ENCODE peak calls at places on chromosomes 3 and 15, in ten cellular contexts. T is A549, X is sigmoid colon, C is transverse colon, U is HepG2, I is GM12878, P is stomach, J is ovary, W is tibial nerve, M is esophagus muscularis mucosa. O is an unnamed sample. For H3K4me1, the result is how much of the 10 kb centered on the place peaks cover.

GRCh38 chr15:98000249-98001203 is 40.0 kb downstream of the ARRDC4 start:
- DNase-seq in T (no peak), X (no peak), C (peak), U (no peak), I (no peak), P (no peak), J (no peak), W (no peak), M (no peak), O (no peak)

GRCh38 chr15:89912145-89912673 is 543 bp downstream of the ARPIN start:
- DNase-seq in T (peak), X (peak), C (peak), U (no peak), I (no peak), P (peak), J (peak), W (no peak), M (no peak), O (peak)

GRCh38 chr3:49568965-49569364 is 14.7 kb downstream of the BSN start:
- DNase-seq in T (no peak), X (no peak), C (no peak), U (no peak), I (no peak), P (no peak), J (no peak), W (no peak), M (no peak), O (no peak)

GRCh38 chr15:38507570-38507969 is 53.6 kb downstream of the FAM98B start:
- DNase-seq in T (no peak), X (no peak), C (no peak), U (no peak), I (no peak), P (no peak), J (no peak), W (no peak), M (no peak), O (no peak)

GRCh38 chr3:38133209-38133556 is 3.7 kb downstream of the ACAA1 start:
- DNase-seq in T (no peak), X (no peak), C (peak), U (no peak), I (no peak), P (no peak), J (no peak), W (no peak), M (no peak), O (peak)

GRCh38 chr3:30672287-30672735 is 65.9 kb downstream of the TGFBR2 start:
- DNase-seq in T (no peak), X (no peak), C (no peak), U (no peak), I (no peak), P (no peak), J (no peak), W (no peak), M (no peak), O (no peak)

GRCh38 chr3:78066287-78066686 is 1026.4 kb downstream of the ROBO2 start:
- DNase-seq in T (no peak), X (no peak), C (no peak), U (no peak), I (no peak), P (no peak), J (no peak), W (no peak), M (no peak), O (no peak)

GRCh38 chr15:90422043-90422442 is 34.0 kb downstream of the IQGAP1 start:
- DNase-seq in T (no peak), X (no peak), C (no peak), U (peak), I (no peak), P (no peak), J (no peak), W (no peak), M (no peak), O (no peak)

GRCh38 chr15:85541744-85542143 is 161.3 kb downstream of the AKAP13 start:
- DNase-seq in T (no peak), X (no peak), C (no peak), U (no peak), I (no peak), P (no peak), J (no peak), W (no peak), M (no peak), O (no peak)

GRCh38 chr3:98027084-98027445 is 8.1 kb downstream of the GABRR3 start:
- DNase-seq in T (no peak), X (no peak), C (no peak), U (no peak), I (no peak), P (no peak), J (no peak), W (no peak), M (no peak), O (no peak)

GRCh38 chr3:58537412-58538301 is 667 bp upstream of the ACOX2 start:
- DNase-seq in T (no peak), X (no peak), C (no peak), U (peak), I (no peak), P (peak), J (no peak), W (no peak), M (peak), O (no peak)

GRCh38 chr3:53089511-53089910 is 40.7 kb downstream of the RFT1 start:
- DNase-seq in T (no peak), X (no peak), C (no peak), U (no peak), I (no peak), P (no peak), J (no peak), W (no peak), M (no peak), O (no peak)

GRCh38 chr3:15428539-15428938 is 1.1 kb downstream of the EAF1 start:
- DNase-seq in T (no peak), X (no peak), C (no peak), U (no peak), I (no peak), P (no peak), J (no peak), W (no peak), M (no peak), O (no peak)

GRCh38 chr3:140436421-140436820 is 241.4 kb upstream of the TRIM42 start:
- DNase-seq in T (no peak), X (no peak), C (no peak), U (no peak), I (no peak), P (no peak), J (no peak), W (no peak), M (peak), O (no peak)

GRCh38 chr3:87088984-87089841 is 98.3 kb upstream of the VGLL3 start:
- DNase-seq in T (peak), X (peak), C (peak), U (no peak), I (no peak), P (peak), J (peak), W (peak), M (no peak), O (peak)

GRCh38 chr15:71707230-71708051 is 102.9 kb upstream of the NR2E3 start:
- DNase-seq in T (no peak), X (no peak), C (no peak), U (no peak), I (no peak), P (no peak), J (no peak), W (no peak), M (no peak), O (no peak)

GRCh38 chr3:157913052-157913451 is 193.2 kb downstream of the SHOX2 start:
- DNase-seq in T (no peak), X (no peak), C (no peak), U (no peak), I (no peak), P (no peak), J (no peak), W (no peak), M (no peak), O (no peak)

GRCh38 chr3:30933478-30934207 is 39.2 kb upstream of the GADL1 start:
- DNase-seq in T (no peak), X (no peak), C (no peak), U (no peak), I (no peak), P (no peak), J (no peak), W (no peak), M (no peak), O (no peak)

GRCh38 chr15:95804484-95804883 is 526.0 kb upstream of the NR2F2 start:
- DNase-seq in T (no peak), X (no peak), C (no peak), U (no peak), I (no peak), P (no peak), J (no peak), W (no peak), M (no peak), O (no peak)
- H3K4me1 ChIP-seq in T (under half), X (under half), C (under half), U (under half), I (under half), P (under half), J (under half), W (under half), M (under half), O (under half)

GRCh38 chr3:9347887-9348286 is 15.0 kb upstream of the THUMPD3 start:
- DNase-seq in T (no peak), X (no peak), C (no peak), U (no peak), I (no peak), P (no peak), J (no peak), W (no peak), M (no peak), O (no peak)
- TF ChIP-seq EP300 in T (no peak), X (no peak), C (no peak), U (no peak), I (no peak), P (no peak), J (no peak), W (no peak), M (no peak), O (no peak)

DNA sequence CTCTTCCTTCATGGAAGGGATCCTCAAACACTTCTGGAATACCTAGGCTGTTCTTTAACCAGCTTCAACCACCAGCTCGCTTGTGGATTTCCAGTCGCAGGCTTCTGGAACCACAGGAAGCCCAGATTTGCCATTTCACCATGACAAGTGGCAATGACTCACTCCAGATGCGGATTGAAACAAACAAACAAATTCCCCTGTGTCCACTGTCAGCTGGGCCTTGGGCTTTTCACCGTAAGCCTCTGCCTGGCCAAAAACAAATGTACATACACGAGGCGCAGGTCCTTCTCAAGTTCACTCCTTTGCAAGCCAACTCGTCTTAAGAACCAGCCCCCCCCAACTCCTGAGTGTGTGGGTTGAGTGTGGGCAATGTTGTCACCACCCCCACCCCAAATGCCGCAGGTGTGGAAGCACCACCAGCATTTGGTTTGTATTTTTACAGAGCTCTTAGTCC is 8.8 kb downstream of the BCL6 start:
- DNase-seq in T (no peak), X (no peak), C (no peak), U (no peak), I (no peak), P (no peak), J (no peak), W (no peak), M (no peak), O (no peak)
- TF ChIP-seq POLR2A in T (no peak), X (no peak), C (no peak), U (no peak), I (no peak), P (no peak), J (no peak), W (no peak), M (peak), O (peak)

GRCh38 chr15:67108122-67108871 is 42.9 kb downstream of the SMAD3 start:
- DNase-seq in T (no peak), X (no peak), C (no peak), U (peak), I (no peak), P (no peak), J (no peak), W (no peak), M (no peak), O (no peak)
- H3K4me1 ChIP-seq in T (half or more), X (half or more), C (half or more), U (half or more), I (half or more), P (half or more), J (under half), W (under half), M (half or more), O (half or more)

GRCh38 chr15:78179286-78179840 is 30.2 kb downstream of the IDH3A start:
- DNase-seq in T (no peak), X (no peak), C (no peak), U (no peak), I (no peak), P (no peak), J (no peak), W (no peak), M (no peak), O (no peak)
- TF ChIP-seq EP300 in T (no peak), X (no peak), C (no peak), U (no peak), I (no peak), P (no peak), J (no peak), W (no peak), M (no peak), O (no peak)

O was measured in suprapubic skin.